ENCODE peak calls at places on chromosome 15, in ten cellular contexts. One of them, this sample, is unnamed.

GRCh38 chr15:64847016-64847415 is 5.3 kb downstream of the PLEKHO2 start:
- DNase-seq in ovary: no peak
- DNase-seq in IMR-90: no peak
- DNase-seq in adrenal gland: no peak
- DNase-seq in K562: no peak
- DNase-seq in NB4: no peak
- DNase-seq in A549: no peak
- DNase-seq in erythroblast: no peak
- DNase-seq in GM12891: no peak
- DNase-seq in suprapubic skin: no peak
- DNase-seq in this sample: no peak

GRCh38 chr15:39192979-39193559 is 387.8 kb upstream of the THBS1 start:
- DNase-seq in ovary: no peak
- DNase-seq in IMR-90: no peak
- DNase-seq in adrenal gland: no peak
- DNase-seq in K562: no peak
- DNase-seq in NB4: no peak
- DNase-seq in A549: no peak
- DNase-seq in erythroblast: no peak
- DNase-seq in GM12891: no peak
- DNase-seq in suprapubic skin: no peak
- DNase-seq in this sample: no peak

GRCh38 chr15:56718560-56718959 is 14.7 kb downstream of the ZNF280D start:
- DNase-seq in ovary: no peak
- DNase-seq in IMR-90: no peak
- DNase-seq in adrenal gland: no peak
- DNase-seq in K562: no peak
- DNase-seq in NB4: no peak
- DNase-seq in A549: no peak
- DNase-seq in erythroblast: no peak
- DNase-seq in GM12891: no peak
- DNase-seq in suprapubic skin: no peak
- DNase-seq in this sample: no peak

GRCh38 chr15:67042490-67043181 is 22.8 kb upstream of the SMAD3 start:
- DNase-seq in ovary: no peak
- DNase-seq in IMR-90: peak
- DNase-seq in adrenal gland: no peak
- DNase-seq in K562: no peak
- DNase-seq in NB4: peak
- DNase-seq in A549: no peak
- DNase-seq in erythroblast: no peak
- DNase-seq in GM12891: no peak
- DNase-seq in suprapubic skin: no peak
- DNase-seq in this sample: no peak

GRCh38 chr15:93152264-93152884 is 63.4 kb upstream of the RGMA start:
- DNase-seq in ovary: no peak
- DNase-seq in IMR-90: no peak
- DNase-seq in adrenal gland: no peak
- DNase-seq in K562: no peak
- DNase-seq in NB4: no peak
- DNase-seq in A549: no peak
- DNase-seq in erythroblast: no peak
- DNase-seq in GM12891: no peak
- DNase-seq in suprapubic skin: no peak
- DNase-seq in this sample: no peak

GRCh38 chr15:60804986-60805949 is 326.3 kb upstream of the ICE2 start:
- DNase-seq in ovary: no peak
- DNase-seq in IMR-90: peak
- DNase-seq in adrenal gland: no peak
- DNase-seq in K562: no peak
- DNase-seq in NB4: no peak
- DNase-seq in A549: peak
- DNase-seq in erythroblast: no peak
- DNase-seq in GM12891: no peak
- DNase-seq in suprapubic skin: peak
- DNase-seq in this sample: peak

GRCh38 chr15:75725719-75726607 is 13.3 kb upstream of the CSPG4 start:
- DNase-seq in ovary: no peak
- DNase-seq in IMR-90: no peak
- DNase-seq in adrenal gland: no peak
- DNase-seq in K562: no peak
- DNase-seq in NB4: peak
- DNase-seq in A549: no peak
- DNase-seq in erythroblast: no peak
- DNase-seq in GM12891: no peak
- DNase-seq in suprapubic skin: peak
- DNase-seq in this sample: no peak

GRCh38 chr15:90421527-90421926 is 33.5 kb downstream of the IQGAP1 start:
- DNase-seq in ovary: no peak
- DNase-seq in IMR-90: peak
- DNase-seq in adrenal gland: no peak
- DNase-seq in K562: no peak
- DNase-seq in NB4: no peak
- DNase-seq in A549: no peak
- DNase-seq in erythroblast: no peak
- DNase-seq in GM12891: no peak
- DNase-seq in suprapubic skin: no peak
- DNase-seq in this sample: no peak

GRCh38 chr15:94008101-94009080 is 223.0 kb upstream of the MCTP2 start:
- DNase-seq in ovary: no peak
- DNase-seq in IMR-90: peak
- DNase-seq in adrenal gland: no peak
- DNase-seq in K562: no peak
- DNase-seq in NB4: no peak
- DNase-seq in A549: no peak
- DNase-seq in erythroblast: no peak
- DNase-seq in GM12891: no peak
- DNase-seq in suprapubic skin: no peak
- DNase-seq in this sample: no peak

GRCh38 chr15:37678124-37678523 is 256.3 kb upstream of the TMCO5A start:
- DNase-seq in ovary: no peak
- DNase-seq in IMR-90: no peak
- DNase-seq in adrenal gland: no peak
- DNase-seq in K562: no peak
- DNase-seq in NB4: no peak
- DNase-seq in A549: no peak
- DNase-seq in erythroblast: no peak
- DNase-seq in GM12891: no peak
- DNase-seq in suprapubic skin: no peak
- DNase-seq in this sample: no peak

GRCh38 chr15:40407343-40407990 is 1.9 kb downstream of the IVD start:
- DNase-seq in ovary: no peak
- DNase-seq in IMR-90: no peak
- DNase-seq in adrenal gland: no peak
- DNase-seq in K562: no peak
- DNase-seq in NB4: peak
- DNase-seq in A549: no peak
- DNase-seq in erythroblast: no peak
- DNase-seq in GM12891: peak
- DNase-seq in suprapubic skin: no peak
- DNase-seq in this sample: no peak
- TF ChIP-seq POLR2A in ovary: no peak
- TF ChIP-seq POLR2A in IMR-90: no peak
- TF ChIP-seq POLR2A in adrenal gland: no peak
- TF ChIP-seq POLR2A in K562: no peak
- TF ChIP-seq POLR2A in NB4: no peak
- TF ChIP-seq POLR2A in A549: no peak
- TF ChIP-seq POLR2A in erythroblast: no peak
- TF ChIP-seq POLR2A in GM12891: no peak
- TF ChIP-seq POLR2A in suprapubic skin: no peak
- TF ChIP-seq POLR2A in this sample: no peak

DNA sequence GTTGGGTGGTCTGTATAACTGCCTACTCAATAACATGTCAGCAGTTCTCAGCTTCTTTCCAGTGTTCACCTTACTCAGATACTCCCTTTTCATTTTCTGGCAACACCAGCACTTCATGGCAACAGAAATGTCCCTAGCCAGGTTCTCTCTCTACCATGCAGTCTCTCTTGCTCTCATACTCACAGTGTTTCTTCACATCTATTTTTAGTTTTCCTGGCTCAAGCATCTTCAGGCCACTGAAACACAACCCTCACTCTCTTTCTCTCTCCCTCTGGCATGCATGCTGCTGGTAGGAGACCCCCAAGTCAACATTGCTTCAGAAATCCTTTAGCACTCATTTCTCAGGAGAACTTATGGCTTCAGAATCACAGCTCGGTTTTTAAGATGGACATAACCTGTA is at the start of gene CAPN3:
- DNase-seq in ovary: no peak
- DNase-seq in IMR-90: no peak
- DNase-seq in adrenal gland: no peak
- DNase-seq in K562: no peak
- DNase-seq in NB4: no peak
- DNase-seq in A549: no peak
- DNase-seq in erythroblast: no peak
- DNase-seq in GM12891: no peak
- DNase-seq in suprapubic skin: no peak
- DNase-seq in this sample: no peak
- TF ChIP-seq POLR2A in ovary: no peak
- TF ChIP-seq POLR2A in IMR-90: no peak
- TF ChIP-seq POLR2A in adrenal gland: no peak
- TF ChIP-seq POLR2A in K562: no peak
- TF ChIP-seq POLR2A in NB4: no peak
- TF ChIP-seq POLR2A in A549: no peak
- TF ChIP-seq POLR2A in erythroblast: no peak
- TF ChIP-seq POLR2A in GM12891: no peak
- TF ChIP-seq POLR2A in suprapubic skin: no peak
- TF ChIP-seq POLR2A in this sample: no peak

DNA sequence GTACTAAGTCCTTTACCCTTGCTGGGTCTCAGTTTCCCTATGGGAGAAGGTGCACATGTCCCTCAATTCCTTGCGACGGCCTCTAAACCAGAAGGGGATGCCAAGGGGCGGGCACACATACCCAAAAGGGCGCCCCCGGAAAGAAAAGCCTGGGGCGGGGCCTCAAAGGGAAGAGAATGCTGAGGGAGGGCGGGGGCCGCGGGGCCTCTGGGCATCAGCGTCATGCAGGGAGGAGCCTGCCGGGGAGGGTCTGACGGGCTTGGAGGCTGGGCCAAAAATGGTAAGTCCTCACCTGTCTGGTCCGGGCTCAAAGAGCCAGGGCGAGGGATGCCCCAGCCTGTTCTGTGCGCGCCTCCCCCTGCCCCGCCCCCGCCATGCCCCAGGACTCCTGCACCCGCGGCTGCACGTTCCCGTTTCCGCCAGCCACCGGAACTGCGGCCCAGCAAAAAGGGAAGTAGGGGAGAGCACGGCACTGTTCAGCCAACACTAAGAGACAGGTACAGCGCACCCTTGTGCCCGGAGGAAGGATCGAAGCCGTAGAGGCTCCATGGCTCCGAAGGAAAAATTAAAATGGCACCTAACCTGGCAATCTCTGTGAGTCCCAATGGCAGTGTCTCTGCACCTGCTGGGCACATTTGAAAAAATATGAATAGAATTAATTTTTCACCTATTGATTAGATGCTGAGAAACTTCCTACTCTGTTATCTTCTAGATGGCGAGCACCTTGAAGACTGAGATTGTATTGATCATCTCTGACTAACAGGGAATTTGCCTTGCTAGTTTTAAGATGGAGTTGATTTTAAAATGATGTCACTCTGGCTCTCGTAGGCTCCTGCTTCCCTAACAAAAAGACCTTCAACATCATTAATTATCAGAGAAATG is at the start of gene DET1:
- DNase-seq in ovary: peak
- DNase-seq in IMR-90: peak
- DNase-seq in adrenal gland: peak
- DNase-seq in K562: peak
- DNase-seq in NB4: peak
- DNase-seq in A549: peak
- DNase-seq in erythroblast: peak
- DNase-seq in GM12891: peak
- DNase-seq in suprapubic skin: peak
- DNase-seq in this sample: peak
- TF ChIP-seq POLR2A in ovary: no peak
- TF ChIP-seq POLR2A in IMR-90: no peak
- TF ChIP-seq POLR2A in adrenal gland: no peak
- TF ChIP-seq POLR2A in K562: peak
- TF ChIP-seq POLR2A in NB4: peak
- TF ChIP-seq POLR2A in A549: peak
- TF ChIP-seq POLR2A in erythroblast: no peak
- TF ChIP-seq POLR2A in GM12891: peak
- TF ChIP-seq POLR2A in suprapubic skin: no peak
- TF ChIP-seq POLR2A in this sample: peak

GRCh38 chr15:76868740-76869139 is 36.4 kb downstream of the SCAPER start:
- DNase-seq in ovary: no peak
- DNase-seq in IMR-90: no peak
- DNase-seq in adrenal gland: no peak
- DNase-seq in K562: no peak
- DNase-seq in NB4: no peak
- DNase-seq in A549: no peak
- DNase-seq in erythroblast: no peak
- DNase-seq in GM12891: no peak
- DNase-seq in suprapubic skin: no peak
- DNase-seq in this sample: no peak

GRCh38 chr15:76866008-76866407 is 39.1 kb downstream of the SCAPER start:
- DNase-seq in ovary: no peak
- DNase-seq in IMR-90: peak
- DNase-seq in adrenal gland: no peak
- DNase-seq in K562: no peak
- DNase-seq in NB4: no peak
- DNase-seq in A549: no peak
- DNase-seq in erythroblast: no peak
- DNase-seq in GM12891: no peak
- DNase-seq in suprapubic skin: no peak
- DNase-seq in this sample: no peak

GRCh38 chr15:76863693-76864092 is 41.4 kb downstream of the SCAPER start:
- DNase-seq in ovary: no peak
- DNase-seq in IMR-90: no peak
- DNase-seq in adrenal gland: no peak
- DNase-seq in K562: no peak
- DNase-seq in NB4: no peak
- DNase-seq in A549: no peak
- DNase-seq in erythroblast: no peak
- DNase-seq in GM12891: no peak
- DNase-seq in suprapubic skin: no peak
- DNase-seq in this sample: no peak

GRCh38 chr15:76865548-76865991 is 39.6 kb downstream of the SCAPER start:
- DNase-seq in ovary: no peak
- DNase-seq in IMR-90: peak
- DNase-seq in adrenal gland: no peak
- DNase-seq in K562: no peak
- DNase-seq in NB4: no peak
- DNase-seq in A549: no peak
- DNase-seq in erythroblast: no peak
- DNase-seq in GM12891: no peak
- DNase-seq in suprapubic skin: no peak
- DNase-seq in this sample: no peak

DNA sequence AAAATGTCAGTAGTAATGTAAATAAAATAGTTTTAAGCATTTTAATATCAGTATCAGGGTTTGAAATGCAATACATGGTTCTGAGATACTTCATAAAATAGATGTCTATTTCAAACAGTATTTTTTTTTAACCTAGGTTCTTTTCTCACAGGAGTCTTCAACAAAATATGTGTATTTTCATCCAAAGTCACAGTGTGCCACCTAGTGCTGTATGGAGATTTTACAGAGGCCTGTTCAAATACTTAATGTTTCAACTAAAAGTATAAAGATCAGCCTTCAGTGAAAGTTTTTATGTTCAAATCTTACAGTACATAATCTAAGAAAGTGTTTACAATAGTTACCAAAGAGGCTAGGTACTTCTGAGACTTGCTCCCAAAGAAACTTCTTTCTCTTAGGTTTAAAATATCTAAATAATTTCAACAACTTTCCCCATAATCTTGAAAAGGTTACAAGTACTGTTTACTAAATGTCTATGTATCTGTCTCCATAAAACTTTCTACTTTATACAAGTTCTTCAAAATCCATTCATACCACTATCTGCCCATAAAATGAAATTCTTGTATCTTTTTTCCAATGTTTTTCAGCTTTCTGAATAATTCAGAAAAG is 38.3 kb downstream of the SCAPER start:
- DNase-seq in ovary: no peak
- DNase-seq in IMR-90: peak
- DNase-seq in adrenal gland: no peak
- DNase-seq in K562: peak
- DNase-seq in NB4: peak
- DNase-seq in A549: peak
- DNase-seq in erythroblast: peak
- DNase-seq in GM12891: no peak
- DNase-seq in suprapubic skin: no peak
- DNase-seq in this sample: no peak
- TF ChIP-seq POLR2A in ovary: no peak
- TF ChIP-seq POLR2A in IMR-90: no peak
- TF ChIP-seq POLR2A in adrenal gland: no peak
- TF ChIP-seq POLR2A in K562: no peak
- TF ChIP-seq POLR2A in NB4: no peak
- TF ChIP-seq POLR2A in A549: no peak
- TF ChIP-seq POLR2A in erythroblast: no peak
- TF ChIP-seq POLR2A in GM12891: no peak
- TF ChIP-seq POLR2A in suprapubic skin: no peak
- TF ChIP-seq POLR2A in this sample: no peak